ENCODE peak calls at places on chromosomes 16 and 17, in eight cellular contexts. O is sigmoid colon, X is K562, G is stomach, R is ovary, L is transverse colon, J is A549, T is suprapubic skin. C is an unnamed sample.

GRCh38 chr17:50045154-50045553 is 10.8 kb upstream of the ITGA3 start:
- DNase-seq in O (no peak), X (no peak), G (no peak), R (no peak), L (no peak), J (no peak), T (no peak), C (no peak)

GRCh38 chr16:72711823-72712222 is 336.1 kb downstream of the ZFHX3 start:
- DNase-seq in O (no peak), X (no peak), G (no peak), R (no peak), L (no peak), J (no peak), T (no peak), C (no peak)

GRCh38 chr17:66399441-66399840 is 97.0 kb downstream of the PRKCA start:
- DNase-seq in O (no peak), X (no peak), G (no peak), R (no peak), L (no peak), J (no peak), T (no peak), C (no peak)

GRCh38 chr17:78271419-78272160 is 40.2 kb downstream of the TMEM235 start:
- DNase-seq in O (no peak), X (peak; percentile 82), G (no peak), R (no peak), L (no peak), J (no peak), T (no peak), C (no peak)

GRCh38 chr16:79972053-79972704 is 371.6 kb upstream of the MAF start:
- DNase-seq in O (no peak), X (peak; percentile 88), G (no peak), R (no peak), L (no peak), J (no peak), T (no peak), C (no peak)

GRCh38 chr16:53872248-53873221 is 168.6 kb downstream of the FTO start:
- DNase-seq in O (no peak), X (no peak), G (no peak), R (no peak), L (no peak), J (no peak), T (no peak), C (no peak)

GRCh38 chr16:52526429-52526828 is 20.5 kb downstream of the TOX3 start:
- DNase-seq in O (no peak), X (no peak), G (no peak), R (no peak), L (no peak), J (no peak), T (no peak), C (no peak)

GRCh38 chr17:50059759-50060273 is 3.9 kb downstream of the ITGA3 start:
- DNase-seq in O (no peak), X (no peak), G (no peak), R (peak; percentile 61), L (no peak), J (no peak), T (no peak), C (no peak)

GRCh38 chr17:49285716-49286115 is 55.1 kb upstream of the PHOSPHO1 start:
- DNase-seq in O (no peak), X (no peak), G (no peak), R (no peak), L (no peak), J (no peak), T (no peak), C (no peak)

GRCh38 chr16:67672739-67673662 is 6.4 kb downstream of the C16orf86 start:
- DNase-seq in O (peak; percentile 83), X (peak; percentile 77), G (peak; percentile 75), R (peak; percentile 77), L (peak; percentile 79), J (peak; percentile 84), T (no peak), C (peak; percentile 59)

GRCh38 chr17:33560165-33560564 is 267.1 kb upstream of the ASIC2 start:
- DNase-seq in O (no peak), X (no peak), G (no peak), R (no peak), L (no peak), J (no peak), T (no peak), C (no peak)

GRCh38 chr16:4111748-4112696 is 4.2 kb downstream of the ADCY9 start:
- DNase-seq in O (no peak), X (no peak), G (no peak), R (no peak), L (peak; percentile 24), J (no peak), T (no peak), C (no peak)

GRCh38 chr17:57085448-57086068 is 512 bp downstream of the AKAP1 start:
- DNase-seq in O (peak; percentile 84), X (peak; percentile 73), G (peak; percentile 80), R (peak; percentile 79), L (peak; percentile 88), J (peak; percentile 72), T (peak; percentile 85), C (peak; percentile 22)

GRCh38 chr16:19583665-19584300 is 28.3 kb downstream of the VPS35L start:
- DNase-seq in O (no peak), X (peak; percentile 63), G (peak; percentile 30), R (no peak), L (peak; percentile 19), J (peak; percentile 30), T (no peak), C (no peak)

GRCh38 chr17:44267818-44268490 is at the start of gene SLC4A1:
- DNase-seq in O (no peak), X (peak; percentile 31), G (no peak), R (no peak), L (no peak), J (no peak), T (no peak), C (no peak)

GRCh38 chr16:81060576-81061306 is 16.3 kb downstream of the C16orf46 start:
- DNase-seq in O (no peak), X (no peak), G (no peak), R (no peak), L (no peak), J (no peak), T (no peak), C (no peak)

GRCh38 chr16:75323928-75324327 is 72.5 kb upstream of the BCAR1 start:
- DNase-seq in O (no peak), X (no peak), G (no peak), R (no peak), L (no peak), J (no peak), T (no peak), C (no peak)

GRCh38 chr17:44878627-44879221 is 20.5 kb downstream of the EFTUD2 start:
- DNase-seq in O (no peak), X (peak; percentile 42), G (no peak), R (no peak), L (no peak), J (peak; percentile 80), T (no peak), C (no peak)

GRCh38 chr17:74524751-74525725 is 6.2 kb downstream of the CD300LB start:
- DNase-seq in O (peak; percentile 43), X (no peak), G (peak; percentile 13), R (no peak), L (no peak), J (no peak), T (peak; percentile 35), C (no peak)

GRCh38 chr16:78065344-78065743 is 34.1 kb upstream of the WWOX start:
- DNase-seq in O (no peak), X (no peak), G (no peak), R (no peak), L (no peak), J (no peak), T (no peak), C (no peak)

GRCh38 chr16:67396775-67397450 is 3.6 kb upstream of the TPPP3 start:
- DNase-seq in O (no peak), X (no peak), G (no peak), R (no peak), L (no peak), J (no peak), T (no peak), C (no peak)

GRCh38 chr16:56303066-56303705 is 111.9 kb downstream of the GNAO1 start:
- DNase-seq in O (no peak), X (no peak), G (no peak), R (no peak), L (no peak), J (no peak), T (no peak), C (no peak)

GRCh38 chr16:66661210-66661560 is 35.4 kb downstream of the CMTM4 start:
- DNase-seq in O (no peak), X (peak; percentile 23), G (no peak), R (no peak), L (no peak), J (no peak), T (no peak), C (no peak)

GRCh38 chr17:29256735-29257466 is 10.2 kb downstream of the CRYBA1 start:
- DNase-seq in O (no peak), X (no peak), G (no peak), R (no peak), L (no peak), J (no peak), T (no peak), C (no peak)
- H3K27ac ChIP-seq in O (peak overlapping the region; percentile 74), X (no peak overlapping the region), G (peak overlapping the region; percentile 47), R (no peak overlapping the region), L (peak overlapping the region; percentile 48), J (peak overlapping the region; percentile 44), T (no peak overlapping the region), C (no peak overlapping the region)

DNA sequence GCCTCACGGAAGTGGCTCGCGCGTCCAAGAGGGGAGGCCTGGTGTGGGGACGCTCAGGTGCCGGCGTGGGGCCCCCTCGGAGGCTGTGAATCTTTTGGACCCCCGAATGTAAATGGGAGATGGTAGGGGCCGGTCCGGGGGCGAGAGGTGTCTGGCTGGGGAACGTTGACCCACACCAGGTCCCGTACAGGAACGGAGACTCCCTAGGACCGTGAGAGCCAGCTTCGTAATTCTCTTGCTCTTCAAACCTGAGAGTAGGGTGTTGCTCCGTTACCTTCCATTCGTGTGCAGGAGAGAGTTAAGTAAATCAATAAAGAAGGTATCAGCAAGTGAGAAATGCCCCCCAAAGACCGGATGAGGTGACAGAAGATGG is 483 bp downstream of the LYRM1 start:
- DNase-seq in O (no peak), X (no peak), G (no peak), R (no peak), L (no peak), J (no peak), T (no peak), C (no peak)
- TF ChIP-seq EP300 in O (no peak), X (no peak), G (no peak), R (no peak), L (no peak), J (no peak), T (no peak), C (no peak)

DNA sequence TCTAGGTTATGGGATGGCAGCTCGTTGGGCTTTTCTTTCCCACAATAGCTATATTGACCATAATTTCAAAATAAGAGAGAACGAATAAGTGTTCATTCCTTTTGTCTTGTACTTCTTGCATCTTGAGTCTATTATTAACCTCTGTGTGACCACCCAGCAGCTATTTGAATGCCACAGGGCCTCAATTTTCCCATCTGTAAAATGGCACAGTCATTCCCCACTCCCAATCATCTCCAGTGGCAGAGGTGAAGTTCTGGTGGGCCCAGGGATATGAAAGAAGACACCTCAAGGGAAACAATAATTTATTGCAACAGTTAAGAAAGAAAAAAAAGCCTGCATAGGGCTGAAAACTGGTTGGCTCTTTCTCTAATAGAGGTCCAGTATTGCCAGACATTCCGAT is 28.6 kb upstream of the NKD1 start:
- DNase-seq in O (no peak), X (no peak), G (no peak), R (no peak), L (no peak), J (no peak), T (no peak), C (no peak)
- H3K4me1 ChIP-seq in O (no peaks in the 10 kb centered on the region), X (no peaks in the 10 kb centered on the region), G (no peaks in the 10 kb centered on the region), R (no peaks in the 10 kb centered on the region), L (no peaks in the 10 kb centered on the region), J (no peaks in the 10 kb centered on the region), T (no peaks in the 10 kb centered on the region), C (no peaks in the 10 kb centered on the region)

GRCh38 chr16:11605564-11605886 is 18.8 kb upstream of the LITAF start:
- DNase-seq in O (no peak), X (no peak), G (no peak), R (no peak), L (no peak), J (no peak), T (no peak), C (no peak)
- H3K27ac ChIP-seq in O (peak overlapping the region; percentile 64), X (no peak overlapping the region), G (peak overlapping the region; percentile 65), R (no peak overlapping the region), L (peak overlapping the region; percentile 64), J (peak overlapping the region; percentile 63), T (no peak overlapping the region), C (peak overlapping the region; percentile 67)